ENCODE peak calls at places on chromosomes 1 and 21, in seven cellular contexts. Y is fibroblast of lung, H is fibroblast of mammary gland, L is HFFc6, C is GM23338, P is right lobe of liver, K is endodermal cell. B is an unnamed sample.

GRCh38 chr1:91844862-91845528 is 41.0 kb downstream of the TGFBR3 start:
- DNase-seq in Y (peak), H (peak), L (peak), C (no peak), P (no peak), K (no peak), B (no peak)

GRCh38 chr1:212098771-212099170 is 63.2 kb downstream of the DTL start:
- DNase-seq in Y (no peak), H (no peak), L (no peak), C (no peak), P (no peak), K (no peak), B (no peak)

GRCh38 chr1:58755468-58755872 is 28.4 kb downstream of the JUN start:
- DNase-seq in Y (peak), H (peak), L (peak), C (no peak), P (peak), K (no peak), B (peak)

GRCh38 chr1:22055463-22055862 is 3.0 kb downstream of the CDC42 start:
- DNase-seq in Y (no peak), H (no peak), L (no peak), C (peak), P (no peak), K (no peak), B (no peak)

GRCh38 chr21:15249285-15249993 is 184.6 kb upstream of the NRIP1 start:
- DNase-seq in Y (peak), H (peak), L (no peak), C (no peak), P (no peak), K (no peak), B (no peak)

GRCh38 chr1:192270398-192270797 is 46.4 kb upstream of the RGS21 start:
- DNase-seq in Y (no peak), H (no peak), L (no peak), C (no peak), P (no peak), K (no peak), B (no peak)

GRCh38 chr1:231836227-231836893 is 209.8 kb downstream of the DISC1 start:
- DNase-seq in Y (no peak), H (no peak), L (no peak), C (no peak), P (no peak), K (peak), B (no peak)

GRCh38 chr1:12383786-12384185 is 154.0 kb downstream of the VPS13D start:
- DNase-seq in Y (peak), H (no peak), L (peak), C (no peak), P (no peak), K (no peak), B (no peak)

GRCh38 chr21:35063428-35064172 is 14.5 kb upstream of the RUNX1 start:
- DNase-seq in Y (no peak), H (no peak), L (no peak), C (no peak), P (no peak), K (no peak), B (no peak)

GRCh38 chr1:89953072-89953626 is 41.8 kb upstream of the ZNF326 start:
- DNase-seq in Y (peak), H (peak), L (peak), C (peak), P (peak), K (peak), B (no peak)

GRCh38 chr1:70327306-70328076 is 27.0 kb downstream of the ANKRD13C start:
- DNase-seq in Y (peak), H (peak), L (no peak), C (no peak), P (no peak), K (no peak), B (no peak)

GRCh38 chr1:89633103-89633744 is at the start of gene LRRC8C:
- DNase-seq in Y (peak), H (peak), L (peak), C (peak), P (no peak), K (no peak), B (peak)

GRCh38 chr1:248793592-248793991 is 32.1 kb downstream of the SH3BP5L start:
- DNase-seq in Y (no peak), H (no peak), L (no peak), C (no peak), P (no peak), K (no peak), B (peak)

GRCh38 chr1:44420535-44420934 is 15.5 kb downstream of the RNF220 start:
- DNase-seq in Y (no peak), H (no peak), L (no peak), C (no peak), P (no peak), K (no peak), B (no peak)

GRCh38 chr1:176643536-176643935 is 180.6 kb downstream of the PAPPA2 start:
- DNase-seq in Y (peak), H (peak), L (no peak), C (no peak), P (no peak), K (no peak), B (no peak)

GRCh38 chr1:24112381-24113169 is 640 bp upstream of the MYOM3 start:
- DNase-seq in Y (peak), H (peak), L (peak), C (peak), P (no peak), K (peak), B (peak)

GRCh38 chr1:213973129-213973528 is 14.6 kb upstream of the PROX1 start:
- DNase-seq in Y (peak), H (no peak), L (no peak), C (no peak), P (no peak), K (no peak), B (no peak)

GRCh38 chr1:5239911-5240310 is 585.5 kb downstream of the AJAP1 start:
- DNase-seq in Y (no peak), H (no peak), L (no peak), C (no peak), P (no peak), K (no peak), B (no peak)

GRCh38 chr1:3530086-3530930 is 75.8 kb downstream of the ARHGEF16 start:
- DNase-seq in Y (no peak), H (no peak), L (no peak), C (peak), P (peak), K (peak), B (no peak)

GRCh38 chr1:87148670-87149069 is 180.0 kb upstream of the LMO4 start:
- DNase-seq in Y (no peak), H (no peak), L (no peak), C (no peak), P (no peak), K (no peak), B (no peak)

GRCh38 chr1:156705918-156706646 is 699 bp upstream of the CRABP2 start:
- DNase-seq in Y (peak), H (peak), L (no peak), C (peak), P (no peak), K (peak), B (peak)

GRCh38 chr1:234961468-234962339 is 166.9 kb downstream of the TOMM20 start:
- DNase-seq in Y (peak), H (peak), L (peak), C (no peak), P (peak), K (no peak), B (peak)

GRCh38 chr1:231357831-231358354 is 19.8 kb downstream of the SPRTN start:
- DNase-seq in Y (peak), H (peak), L (peak), C (peak), P (no peak), K (peak), B (peak)

GRCh38 chr1:6157528-6158174 is 22.5 kb downstream of the CHD5 start:
- DNase-seq in Y (peak), H (peak), L (peak), C (no peak), P (no peak), K (peak), B (no peak)

GRCh38 chr1:212232020-212232570 is 53.1 kb upstream of the PPP2R5A start:
- DNase-seq in Y (no peak), H (peak), L (no peak), C (no peak), P (no peak), K (no peak), B (no peak)

GRCh38 chr1:94416901-94417701 is 1.1 kb upstream of the ABCD3 start:
- DNase-seq in Y (peak), H (peak), L (peak), C (peak), P (peak), K (peak), B (no peak)

GRCh38 chr1:208252126-208252853 is 8.1 kb upstream of the PLXNA2 start:
- DNase-seq in Y (no peak), H (no peak), L (no peak), C (peak), P (peak), K (peak), B (no peak)

GRCh38 chr1:241614144-241614543 is 26.0 kb downstream of the CHML start:
- DNase-seq in Y (peak), H (no peak), L (no peak), C (no peak), P (no peak), K (no peak), B (no peak)

GRCh38 chr1:174165471-174166137 is 6.3 kb downstream of the RABGAP1L start:
- DNase-seq in Y (peak), H (peak), L (no peak), C (peak), P (peak), K (no peak), B (no peak)

GRCh38 chr1:53956308-53957168 is 10.4 kb downstream of the LRRC42 start:
- DNase-seq in Y (no peak), H (peak), L (no peak), C (no peak), P (no peak), K (no peak), B (no peak)

GRCh38 chr1:110749960-110750359 is 75.2 kb upstream of the KCNA3 start:
- DNase-seq in Y (no peak), H (no peak), L (no peak), C (no peak), P (no peak), K (no peak), B (no peak)

DNA sequence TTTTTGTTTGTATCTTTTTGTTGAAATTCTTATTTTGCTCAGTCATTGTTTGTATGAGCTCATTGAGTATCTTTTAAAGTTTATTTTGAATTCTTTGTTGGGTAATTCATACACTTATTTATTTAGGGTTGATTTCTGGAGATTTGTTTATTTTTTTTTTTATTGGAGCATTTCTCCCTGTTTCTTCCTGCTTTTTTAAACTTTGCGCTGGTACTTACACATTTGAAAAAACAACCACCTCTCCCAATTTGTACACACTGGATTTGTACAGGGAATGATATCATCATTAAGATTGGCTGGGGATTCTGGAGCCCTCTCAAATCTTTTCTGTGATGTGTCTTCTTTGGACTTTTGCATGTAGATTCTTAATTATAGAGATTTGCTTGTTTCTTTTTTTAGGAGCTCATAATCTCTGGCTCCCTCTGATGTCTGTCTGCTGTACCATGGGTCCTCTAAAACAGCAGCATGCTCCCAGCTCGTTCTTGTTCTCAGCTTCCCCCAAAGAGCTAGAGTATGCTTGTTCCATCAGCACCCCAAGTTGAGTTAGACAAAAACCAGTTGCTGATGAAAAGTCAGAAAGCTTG is 310.7 kb downstream of the DUSP10 start:
- DNase-seq in Y (peak), H (peak), L (peak), C (no peak), P (no peak), K (no peak), B (no peak)
- TF ChIP-seq CTCF in Y (peak), H (peak), L (peak), C (peak), P (peak), K (no peak), B (no peak)

GRCh38 chr1:172612478-172612877 is 46.4 kb upstream of the FASLG start:
- DNase-seq in Y (no peak), H (no peak), L (no peak), C (no peak), P (no peak), K (no peak), B (no peak)

GRCh38 chr1:172613294-172613693 is 45.6 kb upstream of the FASLG start:
- DNase-seq in Y (peak), H (peak), L (no peak), C (no peak), P (no peak), K (no peak), B (no peak)

GRCh38 chr1:172607145-172607544 is 51.8 kb upstream of the FASLG start:
- DNase-seq in Y (peak), H (no peak), L (no peak), C (no peak), P (no peak), K (no peak), B (no peak)

GRCh38 chr1:172608098-172608601 is 50.8 kb upstream of the FASLG start:
- DNase-seq in Y (no peak), H (no peak), L (no peak), C (no peak), P (no peak), K (no peak), B (no peak)

DNA sequence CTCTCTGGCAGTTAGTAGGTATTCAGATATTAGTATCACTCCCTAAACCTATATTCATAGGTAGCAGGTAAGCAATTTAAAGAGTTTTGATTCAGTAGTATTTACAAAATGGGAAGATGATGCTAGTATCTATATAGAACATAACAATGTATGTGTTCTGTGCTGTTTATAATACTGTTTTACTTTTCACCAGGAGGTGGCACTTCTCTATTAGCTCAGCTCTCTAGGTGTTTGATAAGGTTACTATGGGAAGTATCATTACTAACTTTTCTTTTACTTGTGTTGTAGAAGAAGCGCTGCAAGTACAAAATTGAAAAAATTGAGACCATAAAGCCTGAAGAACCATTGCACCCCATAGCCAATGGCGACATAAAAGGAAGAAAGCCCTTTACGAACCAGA is 49.4 kb upstream of the FASLG start:
- DNase-seq in Y (peak), H (peak), L (peak), C (peak), P (no peak), K (no peak), B (no peak)
- TF ChIP-seq CTCF in Y (peak), H (peak), L (peak), C (no peak), P (peak), K (peak), B (peak)

GRCh38 chr1:167541610-167542009 is 12.0 kb downstream of the CREG1 start:
- DNase-seq in Y (peak), H (peak), L (no peak), C (no peak), P (no peak), K (no peak), B (no peak)

GRCh38 chr1:167541013-167541412 is 12.5 kb downstream of the CREG1 start:
- DNase-seq in Y (peak), H (peak), L (no peak), C (no peak), P (no peak), K (no peak), B (no peak)

GRCh38 chr1:167542109-167543032 is 11.2 kb downstream of the CREG1 start:
- DNase-seq in Y (no peak), H (no peak), L (no peak), C (no peak), P (peak), K (no peak), B (no peak)

GRCh38 chr1:167533851-167534300 is 15.5 kb upstream of the CD247 start:
- DNase-seq in Y (peak), H (peak), L (peak), C (peak), P (peak), K (peak), B (peak)

DNA sequence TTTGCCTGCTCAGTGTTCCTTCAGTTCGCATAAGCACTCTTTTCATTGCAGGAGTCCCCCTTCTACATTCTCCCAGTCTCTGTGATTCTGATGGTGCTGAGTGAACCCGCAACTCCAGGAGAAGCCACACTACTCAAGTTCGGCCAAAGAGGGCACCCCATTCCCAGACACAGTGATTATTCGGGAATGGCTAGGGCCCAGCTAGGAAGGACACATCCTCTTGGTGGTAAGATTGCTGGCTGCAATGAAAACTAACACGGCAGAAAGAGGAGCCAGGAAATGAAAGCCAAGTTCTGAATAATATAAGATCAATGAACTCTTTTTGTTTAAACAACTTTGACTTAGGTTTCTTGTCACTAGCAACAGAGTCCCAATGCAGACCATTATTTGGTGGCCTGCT is 14.9 kb downstream of the CREG1 start:
- DNase-seq in Y (no peak), H (no peak), L (no peak), C (peak), P (peak), K (peak), B (no peak)
- TF ChIP-seq CTCF in Y (peak), H (no peak), L (peak), C (peak), P (peak), K (peak), B (no peak)

GRCh38 chr1:189206617-189207016 is 1271.0 kb downstream of the BRINP3 start:
- DNase-seq in Y (peak), H (no peak), L (no peak), C (no peak), P (no peak), K (no peak), B (no peak)
- TF ChIP-seq CTCF in Y (no peak), H (no peak), L (no peak), C (no peak), P (no peak), K (no peak), B (no peak)

GRCh38 chr1:245096330-245097066 is 58.3 kb upstream of the KIF26B start:
- DNase-seq in Y (no peak), H (no peak), L (no peak), C (no peak), P (no peak), K (no peak), B (no peak)

GRCh38 chr1:245095903-245096302 is 58.9 kb upstream of the KIF26B start:
- DNase-seq in Y (no peak), H (no peak), L (no peak), C (no peak), P (no peak), K (no peak), B (no peak)

GRCh38 chr1:245094954-245095353 is 59.8 kb upstream of the KIF26B start:
- DNase-seq in Y (no peak), H (no peak), L (no peak), C (no peak), P (peak), K (no peak), B (no peak)

GRCh38 chr1:245099401-245099800 is 55.4 kb upstream of the KIF26B start:
- DNase-seq in Y (no peak), H (no peak), L (no peak), C (no peak), P (peak), K (no peak), B (no peak)

DNA sequence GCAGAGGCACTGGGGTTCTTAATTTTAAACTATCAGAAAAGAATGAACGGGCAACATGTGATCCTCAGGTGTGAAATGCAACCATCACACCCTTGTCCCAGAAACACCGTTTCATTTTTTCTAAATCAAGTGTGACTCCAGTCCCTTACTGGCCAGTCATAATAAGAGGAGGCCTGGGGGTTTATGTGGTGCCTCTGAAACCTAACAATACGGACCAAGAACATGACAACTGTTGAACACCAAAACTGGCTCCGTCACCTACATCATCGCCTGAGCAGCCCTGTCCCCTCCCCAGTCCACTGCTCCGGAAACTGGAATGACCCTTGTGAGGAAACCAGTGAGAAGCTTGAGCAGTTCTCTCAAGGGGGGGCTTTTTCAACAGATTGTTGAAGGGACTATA is 55.9 kb upstream of the KIF26B start:
- DNase-seq in Y (no peak), H (no peak), L (no peak), C (no peak), P (peak), K (no peak), B (no peak)
- TF ChIP-seq CTCF in Y (no peak), H (no peak), L (no peak), C (no peak), P (no peak), K (no peak), B (no peak)

DNA sequence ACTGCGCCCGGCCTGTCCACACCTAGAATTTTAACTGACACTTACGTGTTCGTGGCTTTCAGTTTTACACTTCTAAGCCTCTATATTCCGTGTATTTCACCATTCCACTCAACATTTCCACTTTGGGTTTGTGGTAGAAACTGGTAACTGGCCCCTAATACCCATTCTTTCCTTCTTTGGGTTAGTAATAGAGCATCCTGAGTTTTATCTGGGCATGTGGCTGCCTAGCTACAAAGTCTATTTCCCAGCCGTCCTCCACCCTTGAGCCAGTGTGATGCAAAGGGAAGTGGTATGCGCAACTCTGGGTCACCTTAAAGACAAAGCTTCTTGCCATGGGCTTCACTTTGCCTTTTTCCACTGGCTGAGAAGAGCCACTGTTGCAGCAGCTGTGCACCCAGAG is 73.8 kb downstream of the LAMC2 start:
- DNase-seq in Y (no peak), H (no peak), L (no peak), C (peak), P (no peak), K (peak), B (no peak)
- TF ChIP-seq CTCF in Y (no peak), H (no peak), L (no peak), C (no peak), P (no peak), K (no peak), B (no peak)

GRCh38 chr1:33168556-33169289 is 13.1 kb downstream of the TRIM62 start:
- DNase-seq in Y (no peak), H (no peak), L (no peak), C (no peak), P (no peak), K (no peak), B (no peak)
- TF ChIP-seq CTCF in Y (no peak), H (no peak), L (peak), C (no peak), P (no peak), K (peak), B (no peak)